ENCODE peak calls at places on chromosomes 16 and 17, in ten cellular contexts. One of them, this sample, is unnamed.

GRCh38 chr16:72191551-72191950 is 19.6 kb upstream of the PMFBP1 start:
- DNase-seq in kidney tubule cell: no peak
- DNase-seq in A549: no peak
- DNase-seq in GM13976: no peak
- DNase-seq in RPMI7951: no peak
- DNase-seq in T-helper 2 cell treated with Interferon-gamma antibody and Interleukin-4, amounts not matched to agents 5 μg/mL and 100 μg/mL, for 36 hours: no peak
- DNase-seq in mucosa of descending colon: no peak
- DNase-seq in stimulated activated effector memory CD8-positive, alpha-beta T cell treated with anti-CD3 and anti-CD28 coated beads, Interleukin-12 subunit alpha, Interleukin-12 subunit beta, amount 100 ng/mL, for 72 hours: no peak
- DNase-seq in D341Med: no peak
- DNase-seq in stimulated activated CD8-positive, alpha-beta memory T cell treated with anti-CD3 and anti-CD28 coated beads, Interleukin-12 subunit alpha, Interleukin-12 subunit beta, amount 100 ng/mL, for 4 hours: no peak
- DNase-seq in this sample: no peak

GRCh38 chr17:66737524-66737923 is 97.4 kb upstream of the CACNG5 start:
- DNase-seq in kidney tubule cell: no peak
- DNase-seq in A549: no peak
- DNase-seq in GM13976: no peak
- DNase-seq in RPMI7951: no peak
- DNase-seq in T-helper 2 cell treated with Interferon-gamma antibody and Interleukin-4, amounts not matched to agents 5 μg/mL and 100 μg/mL, for 36 hours: no peak
- DNase-seq in mucosa of descending colon: no peak
- DNase-seq in stimulated activated effector memory CD8-positive, alpha-beta T cell treated with anti-CD3 and anti-CD28 coated beads, Interleukin-12 subunit alpha, Interleukin-12 subunit beta, amount 100 ng/mL, for 72 hours: no peak
- DNase-seq in D341Med: no peak
- DNase-seq in stimulated activated CD8-positive, alpha-beta memory T cell treated with anti-CD3 and anti-CD28 coated beads, Interleukin-12 subunit alpha, Interleukin-12 subunit beta, amount 100 ng/mL, for 4 hours: no peak
- DNase-seq in this sample: no peak

GRCh38 chr16:29025218-29025617 is 40.4 kb downstream of the LAT start:
- DNase-seq in kidney tubule cell: no peak
- DNase-seq in A549: no peak
- DNase-seq in GM13976: no peak
- DNase-seq in RPMI7951: no peak
- DNase-seq in T-helper 2 cell treated with Interferon-gamma antibody and Interleukin-4, amounts not matched to agents 5 μg/mL and 100 μg/mL, for 36 hours: no peak
- DNase-seq in mucosa of descending colon: no peak
- DNase-seq in stimulated activated effector memory CD8-positive, alpha-beta T cell treated with anti-CD3 and anti-CD28 coated beads, Interleukin-12 subunit alpha, Interleukin-12 subunit beta, amount 100 ng/mL, for 72 hours: no peak
- DNase-seq in D341Med: no peak
- DNase-seq in stimulated activated CD8-positive, alpha-beta memory T cell treated with anti-CD3 and anti-CD28 coated beads, Interleukin-12 subunit alpha, Interleukin-12 subunit beta, amount 100 ng/mL, for 4 hours: no peak
- DNase-seq in this sample: no peak

GRCh38 chr17:63760771-63761539 is 12.4 kb downstream of the CCDC47 start:
- DNase-seq in kidney tubule cell: no peak
- DNase-seq in A549: no peak
- DNase-seq in GM13976: no peak
- DNase-seq in RPMI7951: peak; percentile 41
- DNase-seq in T-helper 2 cell treated with Interferon-gamma antibody and Interleukin-4, amounts not matched to agents 5 μg/mL and 100 μg/mL, for 36 hours: no peak
- DNase-seq in mucosa of descending colon: no peak
- DNase-seq in stimulated activated effector memory CD8-positive, alpha-beta T cell treated with anti-CD3 and anti-CD28 coated beads, Interleukin-12 subunit alpha, Interleukin-12 subunit beta, amount 100 ng/mL, for 72 hours: no peak
- DNase-seq in D341Med: no peak
- DNase-seq in stimulated activated CD8-positive, alpha-beta memory T cell treated with anti-CD3 and anti-CD28 coated beads, Interleukin-12 subunit alpha, Interleukin-12 subunit beta, amount 100 ng/mL, for 4 hours: no peak
- DNase-seq in this sample: no peak

GRCh38 chr16:66598111-66598510 is 6.4 kb upstream of the CMTM3 start:
- DNase-seq in kidney tubule cell: no peak
- DNase-seq in A549: no peak
- DNase-seq in GM13976: no peak
- DNase-seq in RPMI7951: no peak
- DNase-seq in T-helper 2 cell treated with Interferon-gamma antibody and Interleukin-4, amounts not matched to agents 5 μg/mL and 100 μg/mL, for 36 hours: no peak
- DNase-seq in mucosa of descending colon: no peak
- DNase-seq in stimulated activated effector memory CD8-positive, alpha-beta T cell treated with anti-CD3 and anti-CD28 coated beads, Interleukin-12 subunit alpha, Interleukin-12 subunit beta, amount 100 ng/mL, for 72 hours: no peak
- DNase-seq in D341Med: no peak
- DNase-seq in stimulated activated CD8-positive, alpha-beta memory T cell treated with anti-CD3 and anti-CD28 coated beads, Interleukin-12 subunit alpha, Interleukin-12 subunit beta, amount 100 ng/mL, for 4 hours: no peak
- DNase-seq in this sample: no peak

GRCh38 chr17:79459846-79460245 is 151.0 kb downstream of the RBFOX3 start:
- DNase-seq in kidney tubule cell: no peak
- DNase-seq in A549: no peak
- DNase-seq in GM13976: no peak
- DNase-seq in RPMI7951: no peak
- DNase-seq in T-helper 2 cell treated with Interferon-gamma antibody and Interleukin-4, amounts not matched to agents 5 μg/mL and 100 μg/mL, for 36 hours: no peak
- DNase-seq in mucosa of descending colon: no peak
- DNase-seq in stimulated activated effector memory CD8-positive, alpha-beta T cell treated with anti-CD3 and anti-CD28 coated beads, Interleukin-12 subunit alpha, Interleukin-12 subunit beta, amount 100 ng/mL, for 72 hours: no peak
- DNase-seq in D341Med: no peak
- DNase-seq in stimulated activated CD8-positive, alpha-beta memory T cell treated with anti-CD3 and anti-CD28 coated beads, Interleukin-12 subunit alpha, Interleukin-12 subunit beta, amount 100 ng/mL, for 4 hours: no peak
- DNase-seq in this sample: no peak

GRCh38 chr17:78885956-78886355 is 17.0 kb downstream of the CEP295NL start:
- DNase-seq in kidney tubule cell: peak; percentile 35
- DNase-seq in A549: no peak
- DNase-seq in GM13976: no peak
- DNase-seq in RPMI7951: peak; percentile 24
- DNase-seq in T-helper 2 cell treated with Interferon-gamma antibody and Interleukin-4, amounts not matched to agents 5 μg/mL and 100 μg/mL, for 36 hours: no peak
- DNase-seq in mucosa of descending colon: no peak
- DNase-seq in stimulated activated effector memory CD8-positive, alpha-beta T cell treated with anti-CD3 and anti-CD28 coated beads, Interleukin-12 subunit alpha, Interleukin-12 subunit beta, amount 100 ng/mL, for 72 hours: no peak
- DNase-seq in D341Med: no peak
- DNase-seq in stimulated activated CD8-positive, alpha-beta memory T cell treated with anti-CD3 and anti-CD28 coated beads, Interleukin-12 subunit alpha, Interleukin-12 subunit beta, amount 100 ng/mL, for 4 hours: no peak
- DNase-seq in this sample: peak; percentile 72

GRCh38 chr16:18809165-18809564 is 7.8 kb upstream of the ARL6IP1 start:
- DNase-seq in kidney tubule cell: no peak
- DNase-seq in A549: no peak
- DNase-seq in GM13976: no peak
- DNase-seq in RPMI7951: no peak
- DNase-seq in T-helper 2 cell treated with Interferon-gamma antibody and Interleukin-4, amounts not matched to agents 5 μg/mL and 100 μg/mL, for 36 hours: no peak
- DNase-seq in mucosa of descending colon: no peak
- DNase-seq in stimulated activated effector memory CD8-positive, alpha-beta T cell treated with anti-CD3 and anti-CD28 coated beads, Interleukin-12 subunit alpha, Interleukin-12 subunit beta, amount 100 ng/mL, for 72 hours: no peak
- DNase-seq in D341Med: no peak
- DNase-seq in stimulated activated CD8-positive, alpha-beta memory T cell treated with anti-CD3 and anti-CD28 coated beads, Interleukin-12 subunit alpha, Interleukin-12 subunit beta, amount 100 ng/mL, for 4 hours: no peak
- DNase-seq in this sample: no peak

GRCh38 chr16:86550281-86550680 is 4.8 kb downstream of the MTHFSD start:
- DNase-seq in kidney tubule cell: no peak
- DNase-seq in A549: no peak
- DNase-seq in GM13976: no peak
- DNase-seq in RPMI7951: no peak
- DNase-seq in T-helper 2 cell treated with Interferon-gamma antibody and Interleukin-4, amounts not matched to agents 5 μg/mL and 100 μg/mL, for 36 hours: no peak
- DNase-seq in mucosa of descending colon: no peak
- DNase-seq in stimulated activated effector memory CD8-positive, alpha-beta T cell treated with anti-CD3 and anti-CD28 coated beads, Interleukin-12 subunit alpha, Interleukin-12 subunit beta, amount 100 ng/mL, for 72 hours: no peak
- DNase-seq in D341Med: no peak
- DNase-seq in stimulated activated CD8-positive, alpha-beta memory T cell treated with anti-CD3 and anti-CD28 coated beads, Interleukin-12 subunit alpha, Interleukin-12 subunit beta, amount 100 ng/mL, for 4 hours: no peak
- DNase-seq in this sample: no peak

GRCh38 chr17:38663125-38663751 is 11.5 kb downstream of the EPOP start:
- DNase-seq in kidney tubule cell: peak; percentile 74
- DNase-seq in A549: peak; percentile 94
- DNase-seq in GM13976: peak; percentile 83
- DNase-seq in RPMI7951: peak; percentile 15
- DNase-seq in T-helper 2 cell treated with Interferon-gamma antibody and Interleukin-4, amounts not matched to agents 5 μg/mL and 100 μg/mL, for 36 hours: peak; percentile 30
- DNase-seq in mucosa of descending colon: peak; percentile 80
- DNase-seq in stimulated activated effector memory CD8-positive, alpha-beta T cell treated with anti-CD3 and anti-CD28 coated beads, Interleukin-12 subunit alpha, Interleukin-12 subunit beta, amount 100 ng/mL, for 72 hours: peak; percentile 62
- DNase-seq in D341Med: peak; percentile 95
- DNase-seq in stimulated activated CD8-positive, alpha-beta memory T cell treated with anti-CD3 and anti-CD28 coated beads, Interleukin-12 subunit alpha, Interleukin-12 subunit beta, amount 100 ng/mL, for 4 hours: peak; percentile 17
- DNase-seq in this sample: peak; percentile 91

GRCh38 chr17:41717408-41718286 is 5.5 kb downstream of the GAST start:
- DNase-seq in kidney tubule cell: peak; percentile 39
- DNase-seq in A549: no peak
- DNase-seq in GM13976: no peak
- DNase-seq in RPMI7951: peak; percentile 61
- DNase-seq in T-helper 2 cell treated with Interferon-gamma antibody and Interleukin-4, amounts not matched to agents 5 μg/mL and 100 μg/mL, for 36 hours: no peak
- DNase-seq in mucosa of descending colon: no peak
- DNase-seq in stimulated activated effector memory CD8-positive, alpha-beta T cell treated with anti-CD3 and anti-CD28 coated beads, Interleukin-12 subunit alpha, Interleukin-12 subunit beta, amount 100 ng/mL, for 72 hours: no peak
- DNase-seq in D341Med: no peak
- DNase-seq in stimulated activated CD8-positive, alpha-beta memory T cell treated with anti-CD3 and anti-CD28 coated beads, Interleukin-12 subunit alpha, Interleukin-12 subunit beta, amount 100 ng/mL, for 4 hours: no peak
- DNase-seq in this sample: peak; percentile 54

GRCh38 chr17:2111691-2112090 is 56.8 kb downstream of the HIC1 start:
- DNase-seq in kidney tubule cell: no peak
- DNase-seq in A549: no peak
- DNase-seq in GM13976: no peak
- DNase-seq in RPMI7951: peak; percentile 78
- DNase-seq in T-helper 2 cell treated with Interferon-gamma antibody and Interleukin-4, amounts not matched to agents 5 μg/mL and 100 μg/mL, for 36 hours: no peak
- DNase-seq in mucosa of descending colon: no peak
- DNase-seq in stimulated activated effector memory CD8-positive, alpha-beta T cell treated with anti-CD3 and anti-CD28 coated beads, Interleukin-12 subunit alpha, Interleukin-12 subunit beta, amount 100 ng/mL, for 72 hours: no peak
- DNase-seq in D341Med: no peak
- DNase-seq in stimulated activated CD8-positive, alpha-beta memory T cell treated with anti-CD3 and anti-CD28 coated beads, Interleukin-12 subunit alpha, Interleukin-12 subunit beta, amount 100 ng/mL, for 4 hours: no peak
- DNase-seq in this sample: no peak

GRCh38 chr17:66975614-66976378 is 11.3 kb downstream of the CACNG4 start:
- DNase-seq in kidney tubule cell: no peak
- DNase-seq in A549: peak; percentile 70
- DNase-seq in GM13976: peak; percentile 60
- DNase-seq in RPMI7951: peak; percentile 25
- DNase-seq in T-helper 2 cell treated with Interferon-gamma antibody and Interleukin-4, amounts not matched to agents 5 μg/mL and 100 μg/mL, for 36 hours: no peak
- DNase-seq in mucosa of descending colon: no peak
- DNase-seq in stimulated activated effector memory CD8-positive, alpha-beta T cell treated with anti-CD3 and anti-CD28 coated beads, Interleukin-12 subunit alpha, Interleukin-12 subunit beta, amount 100 ng/mL, for 72 hours: no peak
- DNase-seq in D341Med: no peak
- DNase-seq in stimulated activated CD8-positive, alpha-beta memory T cell treated with anti-CD3 and anti-CD28 coated beads, Interleukin-12 subunit alpha, Interleukin-12 subunit beta, amount 100 ng/mL, for 4 hours: no peak
- DNase-seq in this sample: peak; percentile 42

GRCh38 chr17:64273006-64273405 is 9.9 kb upstream of the TEX2 start:
- DNase-seq in kidney tubule cell: no peak
- DNase-seq in A549: no peak
- DNase-seq in GM13976: no peak
- DNase-seq in RPMI7951: no peak
- DNase-seq in T-helper 2 cell treated with Interferon-gamma antibody and Interleukin-4, amounts not matched to agents 5 μg/mL and 100 μg/mL, for 36 hours: no peak
- DNase-seq in mucosa of descending colon: no peak
- DNase-seq in stimulated activated effector memory CD8-positive, alpha-beta T cell treated with anti-CD3 and anti-CD28 coated beads, Interleukin-12 subunit alpha, Interleukin-12 subunit beta, amount 100 ng/mL, for 72 hours: no peak
- DNase-seq in D341Med: no peak
- DNase-seq in stimulated activated CD8-positive, alpha-beta memory T cell treated with anti-CD3 and anti-CD28 coated beads, Interleukin-12 subunit alpha, Interleukin-12 subunit beta, amount 100 ng/mL, for 4 hours: no peak
- DNase-seq in this sample: no peak